ENCODE peak calls at places on chromosomes 6 and 20, in five cellular contexts. F is breast epithelium, T is GM23338, K is HepG2, M is transverse colon. L is an unnamed sample.

GRCh38 chr6:125717120-125717731 is 32.2 kb upstream of the HEY2 start:
- DNase-seq in T (no peak), F (no peak), K (no peak), M (no peak), L (no peak)

GRCh38 chr20:53130819-53131218 is 158.7 kb downstream of the TSHZ2 start:
- DNase-seq in M (no peak), T (no peak), F (no peak), K (no peak), L (no peak)

GRCh38 chr6:33192105-33192646 is at the start of gene COL11A2:
- DNase-seq in T (peak), F (no peak), M (no peak), K (no peak), L (no peak)

GRCh38 chr6:43274916-43275597 is 23.0 kb upstream of the SLC22A7 start:
- DNase-seq in F (no peak), T (peak), M (peak), K (peak), L (no peak)

GRCh38 chr6:113508249-113508648 is 348.9 kb upstream of the MARCKS start:
- DNase-seq in K (no peak), F (no peak), M (no peak), T (no peak), L (no peak)

GRCh38 chr6:37868447-37868825 is 48.9 kb downstream of the ZFAND3 start:
- DNase-seq in T (no peak), F (no peak), K (no peak), M (no peak), L (no peak)

GRCh38 chr6:1380625-1381396 is 8.6 kb upstream of the FOXF2 start:
- DNase-seq in M (no peak), K (no peak), T (no peak), F (no peak), L (no peak)

GRCh38 chr6:38337819-38338465 is 301.8 kb downstream of the BTBD9 start:
- DNase-seq in F (no peak), M (no peak), K (peak), T (no peak), L (no peak)

GRCh38 chr6:129163551-129163950 is 280.6 kb downstream of the LAMA2 start:
- DNase-seq in M (no peak), T (no peak), K (no peak), F (no peak), L (no peak)

GRCh38 chr20:51446656-51447055 is 95.9 kb downstream of the NFATC2 start:
- DNase-seq in K (peak), M (peak), F (no peak), T (no peak), L (no peak)

GRCh38 chr6:138521800-138522199 is 22.5 kb upstream of the NHSL1 start:
- DNase-seq in M (no peak), K (no peak), F (no peak), T (no peak), L (no peak)

GRCh38 chr6:110456694-110457093 is 19.7 kb downstream of the SLC22A16 start:
- DNase-seq in K (no peak), F (no peak), T (no peak), M (no peak), L (no peak)

GRCh38 chr6:154229796-154230195 is 126.8 kb downstream of the IPCEF1 start:
- DNase-seq in K (no peak), M (no peak), F (no peak), T (no peak), L (no peak)

GRCh38 chr6:75689576-75689975 is 59.5 kb upstream of the MYO6 start:
- DNase-seq in M (no peak), K (no peak), F (no peak), T (no peak), L (no peak)

GRCh38 chr6:157989541-157990289 is 8.1 kb downstream of the SYNJ2 start:
- DNase-seq in T (peak), K (no peak), M (peak), F (peak), L (no peak)

GRCh38 chr6:26187981-26188635 is 100.9 kb downstream of the HFE start:
- DNase-seq in F (no peak), T (peak), K (peak), M (peak), L (no peak)

GRCh38 chr20:56786503-56786902 is 157.4 kb downstream of the TFAP2C start:
- DNase-seq in K (no peak), M (no peak), T (no peak), F (no peak), L (no peak)

GRCh38 chr20:56783826-56784225 is 154.7 kb downstream of the TFAP2C start:
- DNase-seq in F (no peak), K (no peak), T (no peak), M (no peak), L (no peak)

GRCh38 chr20:56793916-56794315 is 164.8 kb downstream of the TFAP2C start:
- DNase-seq in K (no peak), T (no peak), M (no peak), F (no peak), L (no peak)

GRCh38 chr20:56788041-56788670 is 159.1 kb downstream of the TFAP2C start:
- DNase-seq in K (peak), F (peak), T (no peak), M (peak), L (no peak)

DNA sequence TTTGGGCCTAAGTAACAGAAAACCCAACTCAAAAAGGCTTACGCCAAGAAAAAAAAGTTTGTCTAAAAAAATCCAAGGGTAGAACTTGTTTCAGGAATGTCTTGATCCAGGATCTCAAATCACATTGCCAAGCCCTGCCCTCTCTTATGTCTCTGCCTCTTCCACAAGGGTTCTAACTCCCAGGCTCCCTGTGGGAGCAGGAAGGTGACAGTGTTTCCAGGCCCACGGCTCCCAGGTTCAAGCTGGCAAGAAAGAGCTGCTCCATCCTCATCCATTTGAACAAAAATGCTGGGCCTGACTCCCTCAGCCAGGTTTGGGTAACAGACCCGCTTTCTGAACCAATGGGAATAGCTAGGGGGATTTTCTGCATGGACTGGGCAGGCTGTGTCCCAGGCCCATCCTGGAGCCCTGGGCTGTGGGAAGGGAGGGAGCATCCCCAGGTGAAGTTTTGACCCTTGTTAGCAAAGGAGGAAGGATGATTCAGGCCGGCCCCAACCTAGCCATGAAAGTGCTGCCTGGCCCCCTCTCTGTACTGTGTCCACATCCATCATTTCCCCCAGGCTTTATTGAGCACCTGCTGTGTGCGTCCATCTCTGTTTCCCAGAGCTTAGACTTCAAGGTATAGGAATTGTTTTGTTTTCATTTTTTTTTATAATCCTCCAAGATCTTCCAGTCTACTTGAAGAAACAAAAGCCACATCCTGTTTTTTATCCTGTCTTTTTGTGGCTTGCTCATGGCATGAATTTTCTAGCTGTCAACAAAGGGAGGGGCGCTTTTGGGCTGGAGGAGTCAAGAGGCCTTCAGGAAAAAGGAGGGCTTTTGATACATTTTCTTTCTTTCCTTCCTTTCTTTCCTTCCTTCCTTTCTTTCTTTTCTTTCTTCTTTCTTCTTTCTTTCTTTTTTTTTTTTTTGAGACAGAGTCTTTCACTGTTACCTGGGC is 159.8 kb downstream of the TFAP2C start:
- DNase-seq in T (peak), M (no peak), F (no peak), K (no peak), L (no peak)
- TF ChIP-seq POLR2AphosphoS5 in T (no peak), M (no peak), F (no peak), K (no peak), L (no peak)

GRCh38 chr6:122401104-122401503 is 1.7 kb downstream of the HSF2 start:
- DNase-seq in T (no peak), K (no peak), F (no peak), M (no peak), L (no peak)

GRCh38 chr6:122399055-122399347 is 451 bp upstream of the HSF2 start:
- DNase-seq in M (no peak), F (no peak), T (no peak), K (no peak), L (no peak)

GRCh38 chr6:122400121-122400450 is 634 bp downstream of the HSF2 start:
- DNase-seq in K (peak), M (no peak), T (peak), F (no peak), L (no peak)

GRCh38 chr6:122400467-122401089 is 1.1 kb downstream of the HSF2 start:
- DNase-seq in F (no peak), M (no peak), K (no peak), T (no peak), L (no peak)

DNA sequence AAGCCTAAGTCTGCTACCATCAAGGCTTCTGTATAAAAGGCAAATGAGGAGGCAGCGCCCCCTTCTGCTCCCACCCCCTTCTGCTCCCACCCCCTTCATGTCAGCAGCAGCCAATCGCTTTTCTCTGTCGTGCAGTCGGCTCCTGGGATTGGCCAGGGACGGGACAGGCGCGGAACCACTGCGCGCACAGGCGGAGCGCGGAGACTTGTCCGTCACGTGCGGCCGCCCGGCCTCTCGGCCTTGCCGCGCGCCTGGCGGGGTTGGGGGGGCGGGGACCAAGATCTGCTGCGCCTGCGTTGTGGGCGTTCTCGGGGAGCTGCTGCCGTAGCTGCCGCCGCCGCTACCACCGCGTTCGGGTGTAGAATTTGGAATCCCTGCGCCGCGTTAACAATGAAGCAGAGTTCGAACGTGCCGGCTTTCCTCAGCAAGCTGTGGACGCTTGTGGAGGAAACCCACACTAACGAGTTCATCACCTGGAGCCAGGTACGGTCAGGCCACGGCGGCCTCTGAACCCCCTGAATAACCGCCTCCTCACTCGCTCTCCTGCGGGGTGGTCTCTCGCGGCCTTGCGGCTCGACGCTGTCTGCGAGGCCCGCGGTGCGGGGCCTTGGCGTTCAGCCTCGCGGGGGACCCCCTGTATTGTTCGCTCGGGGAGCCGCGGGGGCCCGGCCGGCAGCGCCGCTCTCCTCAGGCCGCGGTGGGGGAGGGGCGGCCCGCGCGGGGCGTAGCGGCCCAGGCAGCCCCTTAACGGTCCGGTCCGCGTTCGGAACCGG is at the start of gene HSF2:
- DNase-seq in K (peak), T (peak), M (peak), F (peak), L (peak)
- TF ChIP-seq POLR2AphosphoS5 in K (peak), T (peak), M (peak), F (peak), L (peak)

GRCh38 chr20:45293041-45294002 is 13.3 kb upstream of the RBPJL start:
- DNase-seq in M (peak), F (peak), K (peak), T (peak), L (no peak)
- TF ChIP-seq POLR2AphosphoS5 in M (no peak), F (no peak), K (no peak), T (peak), L (peak)

GRCh38 chr6:144330588-144330987 is 45.5 kb downstream of the UTRN start:
- DNase-seq in F (peak), T (peak), M (peak), K (no peak), L (no peak)
- TF ChIP-seq POLR2AphosphoS5 in F (no peak), T (no peak), M (no peak), K (no peak), L (no peak)

DNA sequence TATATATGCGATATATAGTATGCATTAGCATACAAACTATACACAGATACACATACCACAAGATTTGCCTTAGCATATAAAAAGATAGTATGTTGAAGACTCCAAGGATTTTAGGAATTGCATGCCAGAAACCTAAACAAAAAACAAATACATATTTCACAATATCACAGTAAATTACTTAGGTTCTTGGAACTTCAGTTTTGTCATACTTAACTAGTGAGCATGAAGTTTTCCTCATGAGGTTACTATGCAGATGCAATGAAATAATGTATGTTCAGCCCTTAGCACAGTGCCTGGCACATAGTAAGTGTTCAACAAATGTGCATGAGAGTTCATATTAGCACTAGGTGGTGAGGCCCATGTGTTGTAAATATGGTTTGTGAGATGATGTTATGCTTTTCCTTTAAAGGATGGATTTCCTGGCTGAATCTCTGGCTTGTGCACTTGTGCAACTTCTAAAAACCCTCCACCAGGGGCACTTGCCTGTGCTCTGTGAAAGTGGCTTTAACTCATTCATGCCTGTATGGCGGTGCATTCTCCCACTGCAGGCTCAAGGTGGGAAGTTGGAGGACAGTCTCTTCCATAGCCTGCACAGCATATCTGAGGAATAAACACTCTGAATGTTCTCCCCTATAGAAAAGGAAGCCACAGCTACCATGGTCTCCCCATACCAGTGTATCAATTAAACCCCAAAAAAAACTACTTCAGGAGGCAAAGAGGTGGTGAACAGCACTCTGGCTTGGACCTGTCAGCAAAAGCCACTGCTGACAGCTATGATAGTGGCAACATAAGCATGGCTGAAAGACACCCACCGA is 624.1 kb upstream of the CDH4 start:
- DNase-seq in M (no peak), T (peak), K (no peak), F (no peak), L (no peak)
- TF ChIP-seq POLR2AphosphoS5 in M (no peak), T (no peak), K (no peak), F (no peak), L (no peak)

GRCh38 chr6:21354805-21355238 is 238.7 kb upstream of the SOX4 start:
- DNase-seq in F (peak), M (peak), T (no peak), K (peak), L (no peak)
- TF ChIP-seq POLR2AphosphoS5 in F (no peak), M (no peak), T (no peak), K (no peak), L (no peak)

GRCh38 chr6:22108199-22108598 is 188.6 kb downstream of the PRL start:
- DNase-seq in T (no peak), K (no peak), M (no peak), F (no peak), L (no peak)

GRCh38 chr6:22117663-22118062 is 179.2 kb downstream of the PRL start:
- DNase-seq in T (no peak), F (no peak), K (no peak), M (no peak), L (no peak)

GRCh38 chr6:22110042-22110441 is 186.8 kb downstream of the PRL start:
- DNase-seq in T (no peak), K (no peak), F (no peak), M (no peak), L (no peak)

GRCh38 chr6:22113046-22113766 is 183.6 kb downstream of the PRL start:
- DNase-seq in F (peak), T (no peak), K (no peak), M (no peak), L (no peak)

DNA sequence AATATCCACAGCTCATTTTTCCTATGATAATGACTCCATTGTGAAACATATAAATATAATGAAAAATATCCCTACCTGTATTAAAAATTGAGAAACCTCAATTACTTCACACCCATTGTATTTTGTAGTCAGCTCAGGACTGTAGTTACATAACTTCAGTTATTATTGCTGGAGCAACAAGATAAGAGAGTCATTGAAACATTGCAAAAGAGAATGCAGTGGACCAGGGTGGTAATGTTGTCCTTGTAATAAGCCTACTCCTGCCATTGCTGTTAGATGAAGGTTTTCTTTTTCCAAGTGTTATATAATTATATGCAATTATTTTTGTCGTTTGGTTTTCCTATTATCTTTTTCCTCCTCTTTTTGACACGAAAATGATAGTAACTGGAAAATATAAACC is 184.3 kb downstream of the PRL start:
- DNase-seq in K (no peak), T (no peak), F (no peak), M (no peak), L (no peak)
- TF ChIP-seq POLR2AphosphoS5 in K (no peak), T (no peak), F (no peak), M (no peak), L (no peak)

L was measured in SK-N-MC.